ENCODE peak calls at places on chromosomes 13 and 19, in ten cellular contexts. Z is neural crest cell; T is GM12864; J is tibial nerve; B is activated B cell treated with CpG ODN at 0.5 μM for 24 hours; Y is CD4-positive, alpha-beta T cell; H is AG10803; W is IMR-90; K is transverse colon; O is lower lobe of right lung. Q is an unnamed sample.

GRCh38 chr13:22243519-22244197 is 572.8 kb downstream of the FGF9 start:
- DNase-seq in Z (no peak), T (no peak), J (no peak), B (no peak), Y (no peak), H (no peak), W (no peak), K (no peak), O (no peak), Q (no peak)

GRCh38 chr13:24706886-24707585 is 26.8 kb downstream of the ATP12A start:
- DNase-seq in Z (no peak), T (no peak), J (no peak), B (no peak), Y (no peak), H (no peak), W (no peak), K (no peak), O (no peak), Q (no peak)

GRCh38 chr13:44915962-44916361 is 73.3 kb downstream of the NUFIP1 start:
- DNase-seq in Z (no peak), T (no peak), J (no peak), B (no peak), Y (no peak), H (no peak), W (no peak), K (no peak), O (no peak), Q (no peak)

GRCh38 chr13:98541701-98542203 is 35.2 kb downstream of the STK24 start:
- DNase-seq in Z (no peak), T (no peak), J (no peak), B (no peak), Y (no peak), H (no peak), W (no peak), K (no peak), O (no peak), Q (no peak)

GRCh38 chr19:54470991-54471782 is 1.9 kb downstream of the CDC42EP5 start:
- DNase-seq in Z (peak), T (no peak), J (peak), B (no peak), Y (no peak), H (no peak), W (no peak), K (peak), O (peak), Q (peak)

GRCh38 chr19:16920816-16921529 is 32.2 kb downstream of the F2RL3 start:
- DNase-seq in Z (no peak), T (no peak), J (no peak), B (no peak), Y (no peak), H (peak), W (peak), K (no peak), O (no peak), Q (no peak)

GRCh38 chr19:54463531-54464043 is at the start of gene LENG9:
- DNase-seq in Z (peak), T (no peak), J (peak), B (peak), Y (peak), H (peak), W (peak), K (peak), O (peak), Q (peak)

GRCh38 chr19:23932878-23933277 is 18.2 kb downstream of the ZNF726 start:
- DNase-seq in Z (no peak), T (no peak), J (no peak), B (no peak), Y (no peak), H (no peak), W (no peak), K (no peak), O (no peak), Q (no peak)

GRCh38 chr19:53849237-53849676 is 18.4 kb upstream of the MYADM start:
- DNase-seq in Z (no peak), T (no peak), J (peak), B (no peak), Y (no peak), H (peak), W (peak), K (no peak), O (no peak), Q (peak)

GRCh38 chr13:65330287-65330686 is 1899.8 kb downstream of the PCDH9 start:
- DNase-seq in Z (no peak), T (no peak), J (no peak), B (no peak), Y (no peak), H (no peak), W (no peak), K (no peak), O (no peak), Q (no peak)

GRCh38 chr13:112892759-112893569 is 76.0 kb upstream of the MCF2L start:
- DNase-seq in Z (no peak), T (no peak), J (no peak), B (no peak), Y (no peak), H (no peak), W (no peak), K (peak), O (peak), Q (peak)

GRCh38 chr19:1904385-1905070 is 671 bp upstream of the ADAT3 start:
- DNase-seq in Z (no peak), T (peak), J (no peak), B (peak), Y (no peak), H (no peak), W (no peak), K (peak), O (peak), Q (peak)

GRCh38 chr13:91346848-91347211 is 657 bp upstream of the MIR17HG start:
- DNase-seq in Z (no peak), T (no peak), J (no peak), B (no peak), Y (peak), H (no peak), W (no peak), K (peak), O (no peak), Q (no peak)

GRCh38 chr19:13882419-13882795 is 5.5 kb downstream of the NANOS3 start:
- DNase-seq in Z (no peak), T (no peak), J (no peak), B (no peak), Y (no peak), H (no peak), W (no peak), K (no peak), O (no peak), Q (no peak)

GRCh38 chr13:25581351-25581750 is 209.6 kb downstream of the ATP8A2 start:
- DNase-seq in Z (no peak), T (no peak), J (no peak), B (no peak), Y (no peak), H (no peak), W (no peak), K (no peak), O (no peak), Q (no peak)

GRCh38 chr13:80196756-80197155 is 144.2 kb downstream of the SPRY2 start:
- DNase-seq in Z (no peak), T (no peak), J (no peak), B (no peak), Y (no peak), H (peak), W (peak), K (no peak), O (no peak), Q (no peak)

GRCh38 chr19:40198272-40198990 is 7.2 kb downstream of the MAP3K10 start:
- DNase-seq in Z (no peak), T (no peak), J (no peak), B (no peak), Y (no peak), H (no peak), W (no peak), K (no peak), O (no peak), Q (no peak)

GRCh38 chr13:99922631-99923404 is 48.7 kb downstream of the ZIC5 start:
- DNase-seq in Z (no peak), T (no peak), J (no peak), B (no peak), Y (no peak), H (no peak), W (no peak), K (peak), O (no peak), Q (peak)

GRCh38 chr13:72565893-72566292 is 161.5 kb downstream of the MZT1 start:
- DNase-seq in Z (no peak), T (no peak), J (no peak), B (no peak), Y (no peak), H (peak), W (peak), K (no peak), O (no peak), Q (no peak)

GRCh38 chr19:23116802-23117571 is at the start of gene ZNF730:
- DNase-seq in Z (peak), T (peak), J (no peak), B (peak), Y (no peak), H (peak), W (peak), K (peak), O (peak), Q (peak)

GRCh38 chr13:40102854-40103253 is 447.4 kb downstream of the COG6 start:
- DNase-seq in Z (no peak), T (no peak), J (no peak), B (no peak), Y (peak), H (peak), W (peak), K (no peak), O (no peak), Q (peak)

GRCh38 chr19:6997679-6998445 is 23.4 kb downstream of the MBD3L2B start:
- DNase-seq in Z (no peak), T (no peak), J (no peak), B (no peak), Y (no peak), H (peak), W (no peak), K (no peak), O (no peak), Q (peak)

GRCh38 chr13:114071991-114072390 is 60.4 kb downstream of the RASA3 start:
- DNase-seq in Z (no peak), T (no peak), J (no peak), B (no peak), Y (no peak), H (no peak), W (no peak), K (no peak), O (peak), Q (no peak)

GRCh38 chr13:102983496-102983895 is 82.7 kb downstream of the SLC10A2 start:
- DNase-seq in Z (no peak), T (no peak), J (no peak), B (no peak), Y (no peak), H (peak), W (no peak), K (no peak), O (no peak), Q (no peak)

GRCh38 chr19:52941941-52942370 is 18.7 kb upstream of the ZNF888 start:
- DNase-seq in Z (no peak), T (no peak), J (peak), B (peak), Y (no peak), H (peak), W (peak), K (peak), O (peak), Q (peak)

GRCh38 chr19:35090160-35090794 is 25.3 kb upstream of the FXYD3 start:
- DNase-seq in Z (peak), T (no peak), J (peak), B (no peak), Y (peak), H (peak), W (peak), K (peak), O (no peak), Q (no peak)

GRCh38 chr19:1369214-1369805 is 14.4 kb upstream of the NDUFS7 start:
- DNase-seq in Z (no peak), T (no peak), J (no peak), B (no peak), Y (no peak), H (no peak), W (no peak), K (no peak), O (no peak), Q (no peak)

GRCh38 chr19:50980203-50980602 is 3.5 kb downstream of the KLK7 start:
- DNase-seq in Z (no peak), T (no peak), J (no peak), B (no peak), Y (no peak), H (no peak), W (no peak), K (no peak), O (no peak), Q (no peak)

GRCh38 chr13:70080030-70080429 is 27.6 kb upstream of the ATXN8OS start:
- DNase-seq in Z (no peak), T (no peak), J (no peak), B (no peak), Y (no peak), H (no peak), W (no peak), K (no peak), O (no peak), Q (no peak)

GRCh38 chr13:42760949-42761348 is 20.4 kb upstream of the FAM216B start:
- DNase-seq in Z (no peak), T (no peak), J (peak), B (no peak), Y (no peak), H (no peak), W (peak), K (no peak), O (no peak), Q (no peak)

GRCh38 chr13:20489185-20489820 is 36.4 kb downstream of the CRYL1 start:
- DNase-seq in Z (no peak), T (peak), J (peak), B (no peak), Y (no peak), H (no peak), W (peak), K (peak), O (no peak), Q (peak)

GRCh38 chr19:5624154-5624663 is 1.3 kb downstream of the SAFB start:
- DNase-seq in Z (no peak), T (no peak), J (peak), B (no peak), Y (no peak), H (peak), W (peak), K (peak), O (peak), Q (no peak)

GRCh38 chr19:17086811-17087210 is 11.2 kb downstream of the MYO9B start:
- DNase-seq in Z (no peak), T (no peak), J (no peak), B (no peak), Y (no peak), H (peak), W (peak), K (no peak), O (no peak), Q (no peak)

GRCh38 chr19:5808120-5808816 is 3.4 kb downstream of the NRTN start:
- DNase-seq in Z (no peak), T (no peak), J (no peak), B (no peak), Y (no peak), H (no peak), W (no peak), K (no peak), O (no peak), Q (no peak)

GRCh38 chr19:6011794-6012193 is 33.9 kb upstream of the RANBP3 start:
- DNase-seq in Z (no peak), T (no peak), J (no peak), B (no peak), Y (no peak), H (no peak), W (peak), K (no peak), O (no peak), Q (no peak)

GRCh38 chr13:49549289-49549688 is 36.1 kb downstream of the RCBTB1 start:
- DNase-seq in Z (no peak), T (no peak), J (no peak), B (no peak), Y (no peak), H (no peak), W (no peak), K (no peak), O (no peak), Q (no peak)

GRCh38 chr19:53131732-53132131 is 978 bp downstream of the ZNF415 start:
- DNase-seq in Z (no peak), T (no peak), J (no peak), B (no peak), Y (no peak), H (no peak), W (no peak), K (no peak), O (no peak), Q (no peak)

GRCh38 chr19:46470376-46470775 is 987 bp downstream of the PNMA8A start:
- DNase-seq in Z (no peak), T (no peak), J (no peak), B (no peak), Y (no peak), H (no peak), W (no peak), K (no peak), O (no peak), Q (no peak)
- TF ChIP-seq CTCF in Z (no peak), T (no peak), J (no peak), B (no peak), Y (no peak), H (no peak), W (no peak), K (no peak), O (no peak), Q (no peak)

GRCh38 chr13:29397265-29397664 is 198.2 kb downstream of the SLC7A1 start:
- DNase-seq in Z (no peak), T (no peak), J (no peak), B (no peak), Y (no peak), H (no peak), W (no peak), K (no peak), O (no peak), Q (no peak)
- TF ChIP-seq CTCF in Z (no peak), T (no peak), J (no peak), B (no peak), Y (no peak), H (peak), W (no peak), K (no peak), O (no peak), Q (no peak)

GRCh38 chr19:29285878-29286277 is 72.9 kb upstream of the UQCRFS1 start:
- DNase-seq in Z (peak), T (no peak), J (no peak), B (no peak), Y (no peak), H (no peak), W (no peak), K (no peak), O (no peak), Q (no peak)
- TF ChIP-seq CTCF in Z (peak), T (no peak), J (no peak), B (no peak), Y (no peak), H (peak), W (peak), K (no peak), O (no peak), Q (no peak)

DNA sequence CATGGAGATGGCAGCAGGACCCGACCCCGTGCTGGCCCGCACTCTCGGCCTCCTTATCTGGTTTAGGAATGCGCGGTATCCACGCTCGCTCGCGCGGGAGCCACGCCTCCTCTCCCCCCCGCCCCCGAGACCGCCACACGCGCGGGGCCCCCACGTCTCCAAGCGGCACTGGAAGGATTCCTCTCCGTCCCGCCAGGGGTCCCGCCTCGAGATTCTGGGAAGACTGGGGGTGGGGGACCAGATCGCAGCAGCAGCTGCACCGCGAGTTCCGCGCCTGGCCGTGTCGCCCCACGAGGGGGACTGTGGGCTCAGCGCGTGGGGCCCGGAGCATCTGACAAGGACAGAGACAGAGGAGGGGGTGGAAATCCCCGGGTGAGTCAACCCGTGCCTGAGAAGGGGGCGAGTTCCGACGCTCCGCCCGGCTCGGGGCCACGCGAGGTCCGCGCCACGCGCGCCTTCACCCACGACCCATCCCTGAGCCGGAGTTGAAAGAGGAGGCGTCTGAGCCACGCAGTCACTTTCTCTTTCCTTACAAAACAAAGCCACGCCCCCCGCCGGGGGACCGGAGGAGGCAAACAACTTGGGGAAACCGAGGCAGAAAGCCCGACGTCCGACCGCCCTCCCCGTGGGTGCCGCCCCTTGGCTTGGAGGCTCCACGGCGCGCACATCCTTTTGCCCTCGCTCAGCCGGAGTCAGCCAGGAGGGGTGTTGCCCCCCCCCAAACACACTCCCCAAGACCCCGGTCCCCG is 802 bp downstream of the S1PR2 start:
- DNase-seq in Z (peak), T (no peak), J (peak), B (peak), Y (peak), H (peak), W (peak), K (peak), O (peak), Q (peak)
- TF ChIP-seq CTCF in Z (peak), T (peak), J (no peak), B (no peak), Y (no peak), H (no peak), W (no peak), K (no peak), O (no peak), Q (no peak)

GRCh38 chr13:32022292-32022691 is 9.3 kb upstream of the FRY start:
- DNase-seq in Z (no peak), T (no peak), J (no peak), B (no peak), Y (no peak), H (no peak), W (no peak), K (no peak), O (no peak), Q (no peak)

GRCh38 chr13:32023698-32024097 is 7.9 kb upstream of the FRY start:
- DNase-seq in Z (no peak), T (no peak), J (no peak), B (no peak), Y (no peak), H (no peak), W (no peak), K (no peak), O (no peak), Q (no peak)

GRCh38 chr13:32023096-32023495 is 8.5 kb upstream of the FRY start:
- DNase-seq in Z (no peak), T (no peak), J (no peak), B (no peak), Y (no peak), H (no peak), W (no peak), K (no peak), O (no peak), Q (no peak)

GRCh38 chr13:32019612-32020233 is 11.9 kb upstream of the FRY start:
- DNase-seq in Z (peak), T (peak), J (peak), B (no peak), Y (peak), H (peak), W (peak), K (peak), O (no peak), Q (peak)

DNA sequence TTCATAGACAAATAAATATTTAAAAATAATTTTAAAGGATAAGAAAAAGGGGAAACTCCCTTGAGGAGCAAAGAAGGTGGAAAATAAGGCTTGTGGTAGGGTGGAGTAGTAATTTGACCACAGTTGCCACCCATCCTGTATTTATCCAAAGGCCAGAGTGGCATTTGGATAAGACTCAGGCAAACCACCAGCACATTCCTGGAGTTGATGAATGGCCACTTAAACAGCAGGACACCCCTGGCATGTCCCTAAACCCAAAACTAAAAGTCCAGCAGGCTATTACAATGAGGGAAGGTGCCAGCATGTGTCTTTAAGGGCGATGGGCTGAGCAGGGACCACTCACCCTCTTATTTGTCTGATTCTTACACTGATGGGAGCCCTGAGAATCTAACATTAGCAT is 9.8 kb upstream of the FRY start:
- DNase-seq in Z (no peak), T (no peak), J (no peak), B (no peak), Y (no peak), H (peak), W (no peak), K (no peak), O (no peak), Q (no peak)
- TF ChIP-seq CTCF in Z (no peak), T (no peak), J (no peak), B (no peak), Y (no peak), H (no peak), W (no peak), K (no peak), O (no peak), Q (no peak)